ENCODE peak calls at places on chromosomes 5 and 9, in ten cellular contexts. G, Z, K, U, V, T, P, I, F and A are unnamed samples.

GRCh38 chr5:131254741-131255140 is 9.1 kb upstream of the CDC42SE2 start:
- DNase-seq in Z (no peak), V (no peak), G (no peak), U (no peak), T (no peak), I (no peak), K (no peak), P (no peak), F (no peak), A (no peak)

GRCh38 chr9:28464817-28465216 is 891.5 kb upstream of the C9orf72 start:
- DNase-seq in V (no peak), G (no peak), T (no peak), Z (no peak), F (no peak), K (no peak), U (no peak), P (no peak), I (no peak), A (no peak)

GRCh38 chr5:84255318-84255717 is 129.4 kb downstream of the EDIL3 start:
- DNase-seq in T (no peak), K (no peak), I (no peak), U (no peak), F (peak; percentile 25), G (peak; percentile 25), P (no peak), Z (peak; percentile 38), V (peak; percentile 54), A (no peak)

GRCh38 chr5:102654559-102655354 is 100.3 kb upstream of the PAM start:
- DNase-seq in V (no peak), U (no peak), G (no peak), T (no peak), F (no peak), Z (no peak), P (no peak), I (no peak), K (no peak), A (no peak)

GRCh38 chr5:30548580-30549305 is 644.7 kb upstream of the CDH6 start:
- DNase-seq in T (no peak), U (no peak), P (no peak), G (no peak), I (no peak), Z (no peak), F (no peak), K (no peak), V (no peak), A (no peak)

GRCh38 chr9:5186416-5187169 is 1.2 kb upstream of the INSL6 start:
- DNase-seq in K (no peak), F (peak; percentile 76), P (peak; percentile 67), V (peak; percentile 67), I (peak; percentile 37), Z (peak; percentile 83), G (peak; percentile 50), T (peak; percentile 29), U (peak; percentile 35), A (peak; percentile 66)

GRCh38 chr9:133707065-133707760 is 30.9 kb downstream of the SARDH start:
- DNase-seq in P (no peak), T (no peak), Z (no peak), U (no peak), I (no peak), G (no peak), V (peak; percentile 68), F (peak; percentile 44), K (no peak), A (no peak)

GRCh38 chr9:71725590-71726338 is 42.5 kb downstream of the CEMIP2 start:
- DNase-seq in Z (no peak), U (no peak), F (peak; percentile 26), V (peak; percentile 92), G (peak; percentile 60), P (no peak), K (no peak), I (no peak), T (peak; percentile 31), A (no peak)

GRCh38 chr9:127583605-127584053 is 28.4 kb upstream of the STXBP1 start:
- DNase-seq in Z (no peak), K (no peak), P (no peak), I (no peak), F (peak; percentile 46), V (peak; percentile 70), G (no peak), T (no peak), U (no peak), A (no peak)

GRCh38 chr5:149711338-149711737 is 18.8 kb upstream of the PPARGC1B start:
- DNase-seq in K (peak; percentile 25), G (no peak), U (no peak), I (no peak), V (no peak), P (no peak), T (no peak), Z (no peak), F (no peak), A (no peak)

GRCh38 chr5:8842906-8843590 is 702.8 kb downstream of the SEMA5A start:
- DNase-seq in Z (no peak), P (no peak), K (no peak), T (no peak), U (no peak), G (peak; percentile 33), F (no peak), V (peak; percentile 73), I (peak; percentile 62), A (no peak)

GRCh38 chr5:170809551-170809950 is 26.0 kb downstream of the GABRP start:
- DNase-seq in I (peak; percentile 35), U (no peak), G (peak; percentile 62), V (peak; percentile 60), P (peak; percentile 33), Z (peak; percentile 73), T (no peak), F (peak; percentile 68), K (no peak), A (no peak)

GRCh38 chr5:169805527-169805934 is 168.5 kb downstream of the DOCK2 start:
- DNase-seq in K (peak; percentile 79), P (no peak), T (no peak), G (peak; percentile 72), I (no peak), F (no peak), Z (no peak), U (no peak), V (peak; percentile 19), A (peak; percentile 79)

GRCh38 chr5:37735649-37736347 is 104.0 kb downstream of the GDNF start:
- DNase-seq in T (no peak), F (peak; percentile 36), Z (no peak), U (no peak), P (no peak), I (no peak), K (no peak), G (no peak), V (peak; percentile 28), A (no peak)

GRCh38 chr5:179246227-179246626 is 99.0 kb downstream of the ADAMTS2 start:
- DNase-seq in V (no peak), I (no peak), P (no peak), T (no peak), F (no peak), G (no peak), Z (peak; percentile 37), U (no peak), K (no peak), A (no peak)

GRCh38 chr5:178375348-178375747 is 142.7 kb upstream of the PHYKPL start:
- DNase-seq in P (no peak), Z (no peak), U (no peak), V (no peak), K (no peak), G (no peak), I (peak; percentile 4), F (no peak), T (no peak), A (no peak)

GRCh38 chr5:180139731-180140626 is 68.4 kb upstream of the RNF130 start:
- DNase-seq in U (no peak), V (no peak), Z (no peak), P (no peak), T (no peak), I (no peak), K (peak; percentile 22), G (no peak), F (no peak), A (peak; percentile 20)

GRCh38 chr9:96217358-96217755 is 84.6 kb downstream of the HSD17B3 start:
- DNase-seq in U (no peak), I (peak; percentile 77), Z (no peak), F (no peak), G (no peak), K (no peak), V (no peak), P (no peak), T (peak; percentile 29), A (no peak)

GRCh38 chr9:88874391-88874790 is 116.9 kb upstream of the S1PR3 start:
- DNase-seq in I (peak; percentile 45), U (no peak), K (no peak), F (no peak), P (no peak), V (peak; percentile 49), Z (no peak), G (peak; percentile 5), T (no peak), A (no peak)